ENCODE peak calls at places on chromosomes 7 and 10, in six cellular contexts. K is cardiac muscle cell, R is heart left ventricle, N is psoas muscle, W is PC-9, I is adrenal gland. F is an unnamed sample. For H3K9me3, the result is how much of the 10 kb centered on the place peaks cover.

GRCh38 chr10:44202952-44203351 is 181.9 kb downstream of the CXCL12 start:
- DNase-seq in R (no peak), I (no peak), W (no peak), K (no peak), N (no peak), F (no peak)

GRCh38 chr7:67484244-67484751 is 487.7 kb downstream of the TYW1 start:
- DNase-seq in I (peak), R (no peak), W (peak), N (peak), K (peak), F (peak)

GRCh38 chr10:83724471-83725241 is 414.7 kb upstream of the GHITM start:
- DNase-seq in W (no peak), N (no peak), R (no peak), K (no peak), I (no peak), F (no peak)

GRCh38 chr10:131073469-131074060 is 238.0 kb downstream of the TCERG1L start:
- DNase-seq in W (no peak), N (no peak), R (no peak), I (no peak), K (no peak), F (no peak)

GRCh38 chr10:49298666-49298989 is 342 bp upstream of the C10orf71 start:
- DNase-seq in I (no peak), W (no peak), R (no peak), K (peak), N (peak), F (no peak)

GRCh38 chr7:27519801-27520200 is 142.9 kb downstream of the HIBADH start:
- DNase-seq in K (no peak), W (no peak), N (no peak), R (no peak), I (no peak), F (no peak)

GRCh38 chr10:71731791-71732190 is 12.2 kb upstream of the C10orf105 start:
- DNase-seq in W (no peak), I (no peak), K (no peak), N (no peak), R (no peak), F (no peak)

GRCh38 chr7:134855467-134855866 is 76.0 kb downstream of the CALD1 start:
- DNase-seq in R (no peak), W (no peak), N (no peak), K (no peak), I (no peak), F (no peak)

GRCh38 chr10:25758041-25758457 is 176.0 kb upstream of the MYO3A start:
- DNase-seq in R (no peak), W (peak), K (peak), I (no peak), N (no peak), F (no peak)

GRCh38 chr10:98556061-98556460 is 109.3 kb upstream of the HPS1 start:
- DNase-seq in K (no peak), N (no peak), W (no peak), R (no peak), I (no peak), F (no peak)

GRCh38 chr7:105284014-105284413 is 104.7 kb downstream of the SRPK2 start:
- DNase-seq in K (no peak), R (no peak), I (no peak), W (no peak), N (no peak), F (no peak)

GRCh38 chr10:35377050-35377723 is 40.9 kb downstream of the CCNY start:
- DNase-seq in N (no peak), R (no peak), K (no peak), I (no peak), W (no peak), F (no peak)

GRCh38 chr7:100803398-100804161 is 23.7 kb downstream of the EPHB4 start:
- DNase-seq in N (peak), I (peak), W (peak), K (peak), R (peak), F (no peak)

GRCh38 chr7:22001345-22002004 is 55.8 kb upstream of the CDCA7L start:
- DNase-seq in K (peak), I (no peak), N (no peak), R (no peak), W (peak), F (peak)

GRCh38 chr10:92208736-92209135 is 82.1 kb downstream of the CPEB3 start:
- DNase-seq in N (no peak), K (no peak), W (no peak), I (no peak), R (no peak), F (no peak)

GRCh38 chr7:36600869-36601530 is 123.3 kb downstream of the AOAH start:
- DNase-seq in I (no peak), W (no peak), R (no peak), N (no peak), K (no peak), F (no peak)

GRCh38 chr10:70359017-70359550 is 23.3 kb downstream of the LRRC20 start:
- DNase-seq in W (no peak), I (no peak), R (no peak), K (no peak), N (no peak), F (no peak)

GRCh38 chr10:49347342-49347741 is 48.4 kb downstream of the C10orf71 start:
- DNase-seq in K (no peak), N (no peak), R (no peak), W (no peak), I (no peak), F (no peak)

GRCh38 chr10:103761075-103761920 is 94.1 kb downstream of the SH3PXD2A start:
- DNase-seq in I (no peak), K (no peak), R (no peak), N (no peak), W (peak), F (no peak)

GRCh38 chr10:76779821-76780281 is 857.8 kb downstream of the KCNMA1 start:
- DNase-seq in N (no peak), R (no peak), W (no peak), K (peak), I (no peak), F (no peak)

GRCh38 chr7:95529701-95530100 is 44.0 kb downstream of the ASB4 start:
- DNase-seq in R (no peak), N (no peak), W (no peak), I (no peak), K (no peak), F (no peak)

GRCh38 chr10:108783897-108784296 is 1139.4 kb downstream of the XPNPEP1 start:
- DNase-seq in N (no peak), R (no peak), W (peak), I (no peak), K (no peak), F (peak)

GRCh38 chr10:108782411-108782810 is 1140.9 kb downstream of the XPNPEP1 start:
- DNase-seq in K (no peak), W (no peak), I (no peak), N (no peak), R (no peak), F (no peak)

GRCh38 chr10:108787932-108788331 is 1135.4 kb downstream of the XPNPEP1 start:
- DNase-seq in R (no peak), I (no peak), K (no peak), W (no peak), N (no peak), F (no peak)

GRCh38 chr10:108785011-108785410 is 1138.3 kb downstream of the XPNPEP1 start:
- DNase-seq in R (no peak), K (no peak), I (no peak), N (no peak), W (no peak), F (no peak)

GRCh38 chr10:108784534-108784933 is 1138.8 kb downstream of the XPNPEP1 start:
- DNase-seq in N (no peak), I (no peak), W (no peak), K (no peak), R (no peak), F (no peak)
- H3K9me3 ChIP-seq in N (under half), I (under half), W (under half), K (under half), R (under half), F (under half)

GRCh38 chr7:64990936-64991335 is at the start of gene ZNF117:
- DNase-seq in K (no peak), I (no peak), W (no peak), R (no peak), N (no peak), F (no peak)
- H3K9me3 ChIP-seq in K (under half), I (under half), W (under half), R (under half), N (under half), F (under half)

GRCh38 chr7:56570968-56571367 is 454.8 kb upstream of the NUPR2 start:
- DNase-seq in N (no peak), I (no peak), R (no peak), K (no peak), W (no peak), F (no peak)
- H3K9me3 ChIP-seq in N (under half), I (under half), R (under half), K (under half), W (under half), F (under half)

GRCh38 chr7:157821959-157822687 is 485.3 kb downstream of the DNAJB6 start:
- DNase-seq in I (no peak), W (no peak), K (no peak), R (no peak), N (no peak), F (no peak)

GRCh38 chr7:157822688-157823031 is 485.9 kb downstream of the DNAJB6 start:
- DNase-seq in W (no peak), K (no peak), N (no peak), R (no peak), I (no peak), F (no peak)

GRCh38 chr7:157824819-157825121 is 488.0 kb downstream of the DNAJB6 start:
- DNase-seq in K (no peak), N (no peak), R (no peak), W (no peak), I (no peak), F (no peak)

GRCh38 chr7:157825325-157825724 is 488.5 kb downstream of the DNAJB6 start:
- DNase-seq in I (no peak), R (no peak), N (no peak), W (no peak), K (no peak), F (no peak)

DNA sequence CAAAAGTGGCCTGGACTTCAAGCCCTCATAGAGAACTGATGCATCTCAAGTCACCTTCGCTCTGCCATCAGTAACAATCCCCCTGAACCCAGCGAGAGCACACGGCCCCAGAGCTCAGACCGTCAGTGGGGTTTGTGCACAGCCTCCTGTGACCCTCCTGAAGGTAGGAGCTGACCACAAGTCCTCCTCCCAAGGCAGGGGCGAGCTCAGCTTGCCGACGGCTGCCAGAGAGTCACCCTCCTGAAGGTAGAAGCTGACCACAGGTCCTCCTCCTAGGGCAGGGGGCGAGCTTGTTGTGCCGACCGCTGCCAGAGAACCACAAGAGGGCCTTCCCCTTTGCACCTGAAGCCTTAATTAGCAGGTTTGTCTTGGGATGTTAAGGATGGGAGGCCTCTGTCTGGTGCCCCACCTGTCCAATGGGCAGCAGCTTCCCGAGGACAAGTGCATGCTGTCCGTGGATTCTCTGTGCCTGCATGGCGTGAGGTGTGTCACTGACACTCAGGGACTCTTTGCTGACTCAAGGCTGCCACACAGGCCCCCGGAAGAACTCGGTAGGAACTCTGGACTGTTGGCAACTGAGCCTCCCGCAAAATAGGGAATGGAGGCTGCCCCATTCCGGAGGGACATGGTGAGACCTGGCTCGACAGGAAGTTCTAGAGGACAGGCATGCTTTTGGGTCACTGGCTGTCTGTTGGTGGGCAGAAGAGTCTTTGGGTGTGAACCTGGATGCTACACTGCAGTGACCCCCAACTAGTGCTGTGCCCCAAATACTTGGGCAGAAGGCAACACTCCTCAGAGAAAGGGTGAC is 487.4 kb downstream of the DNAJB6 start:
- DNase-seq in K (no peak), R (no peak), I (no peak), W (no peak), N (no peak), F (no peak)
- H3K9me3 ChIP-seq in K (under half), R (under half), I (under half), W (under half), N (under half), F (under half)

GRCh38 chr10:37710831-37711616 is 146.4 kb downstream of the ZNF248 start:
- DNase-seq in R (peak), K (no peak), W (no peak), N (no peak), I (peak), F (no peak)
- H3K9me3 ChIP-seq in R (under half), K (under half), W (under half), N (under half), I (under half), F (under half)

DNA sequence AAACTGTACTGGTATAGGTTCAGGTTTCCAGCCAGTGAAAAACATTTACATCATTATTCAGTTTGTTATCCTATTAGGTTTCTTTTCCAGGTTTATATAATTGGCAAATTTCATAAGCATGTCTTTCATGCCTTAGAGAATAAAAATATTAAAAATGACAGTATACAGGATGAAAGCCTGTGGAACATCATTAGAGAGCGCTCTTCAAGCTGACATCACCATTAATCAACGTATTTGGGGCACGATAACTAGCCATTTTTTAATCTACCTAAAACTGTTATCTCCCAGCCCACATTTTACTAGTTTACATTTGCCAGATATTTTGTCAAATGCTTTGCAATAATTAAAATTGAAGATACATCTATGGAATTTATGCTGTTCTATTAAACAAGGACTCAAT is 714.1 kb downstream of the CNTNAP2 start:
- DNase-seq in N (no peak), I (no peak), W (no peak), K (no peak), R (no peak), F (no peak)
- H3K9me3 ChIP-seq in N (under half), I (under half), W (under half), K (under half), R (under half), F (under half)

GRCh38 chr7:159091480-159092475 is 52.9 kb downstream of the VIPR2 start:
- DNase-seq in W (no peak), I (no peak), N (no peak), R (peak), K (no peak), F (no peak)
- H3K9me3 ChIP-seq in W (under half), I (under half), N (under half), R (under half), K (under half), F (under half)

GRCh38 chr10:115441907-115442520 is 348.8 kb downstream of the ATRNL1 start:
- DNase-seq in W (no peak), N (no peak), R (no peak), K (no peak), I (no peak), F (no peak)

GRCh38 chr10:115432188-115432819 is 339.1 kb downstream of the ATRNL1 start:
- DNase-seq in I (no peak), K (peak), R (no peak), W (no peak), N (no peak), F (no peak)

GRCh38 chr10:115436999-115437398 is 343.8 kb downstream of the ATRNL1 start:
- DNase-seq in N (no peak), R (no peak), K (no peak), I (no peak), W (no peak), F (no peak)
- H3K9me3 ChIP-seq in N (under half), R (under half), K (under half), I (under half), W (under half), F (under half)